ENCODE peak calls at places on chromosomes 12 and 14, in eight cellular contexts. G is stimulated activated CD4-positive, alpha-beta T cell treated with anti-CD3 and anti-CD28 coated beads, Interleukin-15, amount 100 ng/mL, for 1 hour; Z is NCI-H1105 treated with DMSO at 0.1 percent for 48 hours; A is T-helper 1 cell; S is GM12892; C is LNCaP clone FGC; F is GM23248; I is activated naive CD4-positive, alpha-beta T cell. T is an unnamed sample.

GRCh38 chr12:68403296-68403695 is 71.1 kb upstream of the MDM1 start:
- DNase-seq in G (no peak), Z (no peak), A (no peak), S (no peak), C (no peak), F (no peak), I (no peak), T (no peak)

GRCh38 chr12:14558377-14559051 is 9.2 kb downstream of the PLBD1 start:
- DNase-seq in G (no peak), Z (no peak), A (no peak), S (no peak), C (no peak), F (no peak), I (no peak), T (peak; percentile 29)

GRCh38 chr12:104673294-104674062 is 216.7 kb downstream of the CHST11 start:
- DNase-seq in G (no peak), Z (no peak), A (no peak), S (no peak), C (no peak), F (peak; percentile 79), I (no peak), T (no peak)

GRCh38 chr12:45878630-45879255 is 111.6 kb downstream of the SCAF11 start:
- DNase-seq in G (no peak), Z (no peak), A (no peak), S (no peak), C (peak; percentile 28), F (peak; percentile 1), I (no peak), T (no peak)

GRCh38 chr12:113647048-113647447 is 175.4 kb upstream of the LHX5 start:
- DNase-seq in G (no peak), Z (peak; percentile 16), A (no peak), S (no peak), C (no peak), F (no peak), I (no peak), T (no peak)

GRCh38 chr12:22230280-22230794 is 104.2 kb downstream of the ST8SIA1 start:
- DNase-seq in G (no peak), Z (no peak), A (no peak), S (no peak), C (no peak), F (peak; percentile 10), I (no peak), T (no peak)

GRCh38 chr14:106790189-106791036 is 1264.0 kb downstream of the TMEM121 start:
- DNase-seq in G (peak; percentile 35), Z (no peak), A (peak; percentile 46), S (peak; percentile 34), C (peak; percentile 33), F (peak; percentile 6), I (peak; percentile 49), T (peak; percentile 96)

GRCh38 chr14:92710001-92710341 is 38.5 kb downstream of the LGMN start:
- DNase-seq in G (no peak), Z (no peak), A (no peak), S (no peak), C (no peak), F (peak; percentile 20), I (no peak), T (no peak)

GRCh38 chr12:93813972-93814821 is 137.0 kb downstream of the CRADD start:
- DNase-seq in G (no peak), Z (no peak), A (no peak), S (no peak), C (peak; percentile 100), F (peak; percentile 91), I (no peak), T (peak; percentile 90)

GRCh38 chr14:104146651-104147345 is 8.4 kb downstream of the KIF26A start:
- DNase-seq in G (no peak), Z (no peak), A (no peak), S (no peak), C (no peak), F (no peak), I (no peak), T (peak; percentile 52)

GRCh38 chr12:26317942-26318565 is 122.7 kb downstream of the SSPN start:
- DNase-seq in G (no peak), Z (no peak), A (no peak), S (no peak), C (no peak), F (peak; percentile 74), I (no peak), T (no peak)

GRCh38 chr14:33184587-33184986 is 245.9 kb downstream of the NPAS3 start:
- DNase-seq in G (no peak), Z (peak; percentile 34), A (no peak), S (no peak), C (no peak), F (peak; percentile 41), I (no peak), T (no peak)

GRCh38 chr14:42192659-42193425 is 586.2 kb downstream of the LRFN5 start:
- DNase-seq in G (no peak), Z (peak; percentile 48), A (no peak), S (no peak), C (peak; percentile 98), F (peak; percentile 99), I (no peak), T (no peak)

GRCh38 chr14:74257078-74257987 is 18.1 kb downstream of the VSX2 start:
- DNase-seq in G (peak; percentile 23), Z (peak; percentile 74), A (peak; percentile 49), S (peak; percentile 82), C (no peak), F (peak; percentile 66), I (peak; percentile 29), T (peak; percentile 93)

T was measured in upper lobe of left lung.